ENCODE peak calls at places on chromosomes 11 and 22, in four cellular contexts. Y is mucosa of gallbladder, W is keratinocyte, I is GM12865. F is an unnamed sample.

GRCh38 chr22:42711895-42712837 is 8.5 kb downstream of the A4GALT start:
- DNase-seq in W (peak; percentile 28), I (peak; percentile 65), Y (no peak), F (no peak)

GRCh38 chr22:50627452-50627913 is 469 bp downstream of the ARSA start:
- DNase-seq in I (peak; percentile 20), W (no peak), Y (no peak), F (no peak)

GRCh38 chr11:2675540-2675939 is 24.3 kb downstream of the KCNQ1OT1 start:
- DNase-seq in W (no peak), Y (no peak), I (no peak), F (peak; percentile 4)

GRCh38 chr11:112962854-112963367 is 1.7 kb downstream of the NCAM1 start:
- DNase-seq in W (no peak), I (no peak), Y (peak; percentile 24), F (peak; percentile 67)

GRCh38 chr22:26648011-26648497 is 9.3 kb upstream of the MIAT start:
- DNase-seq in Y (no peak), W (no peak), I (peak; percentile 24), F (no peak)

GRCh38 chr11:84685149-84685548 is 942.0 kb downstream of the DLG2 start:
- DNase-seq in W (no peak), I (no peak), Y (no peak), F (no peak)

GRCh38 chr22:31537019-31537535 is 40.7 kb downstream of the SFI1 start:
- DNase-seq in I (peak; percentile 89), Y (no peak), W (no peak), F (no peak)

GRCh38 chr22:22770280-22770871 is 117.2 kb upstream of the IGLL5 start:
- DNase-seq in Y (peak; percentile 60), W (no peak), I (peak; percentile 11), F (peak; percentile 60)

GRCh38 chr11:8777907-8778767 is 95.5 kb downstream of the RPL27A start:
- DNase-seq in W (no peak), I (peak; percentile 57), Y (no peak), F (peak; percentile 78)

GRCh38 chr11:85759915-85760314 is 51.0 kb downstream of the SYTL2 start:
- DNase-seq in I (no peak), W (peak; percentile 28), Y (no peak), F (no peak)

GRCh38 chr22:22884888-22885840 is 2.5 kb upstream of the IGLL5 start:
- DNase-seq in I (peak; percentile 93), Y (no peak), W (no peak), F (no peak)

GRCh38 chr22:50521710-50522109 is 3.7 kb downstream of the SCO2 start:
- DNase-seq in I (no peak), W (no peak), Y (no peak), F (no peak)

GRCh38 chr11:66183581-66184048 is 84.8 kb upstream of the RAB1B start:
- DNase-seq in Y (no peak), W (no peak), I (peak; percentile 43), F (no peak)

GRCh38 chr11:59754859-59755700 is at the start of gene STX3:
- DNase-seq in W (no peak), I (peak; percentile 46), Y (peak; percentile 76), F (peak; percentile 77)

GRCh38 chr11:115238802-115239201 is 265.4 kb downstream of the CADM1 start:
- DNase-seq in I (no peak), Y (no peak), W (no peak), F (no peak)

GRCh38 chr22:49966716-49967332 is 6.3 kb downstream of the PIM3 start:
- DNase-seq in Y (peak; percentile 23), W (no peak), I (no peak), F (peak; percentile 42)

GRCh38 chr22:39481054-39481453 is 21.0 kb upstream of the MIEF1 start:
- DNase-seq in I (no peak), W (no peak), Y (no peak), F (no peak)

GRCh38 chr11:90134420-90135003 is at the start of gene NAALAD2:
- DNase-seq in Y (no peak), I (peak; percentile 44), W (no peak), F (peak; percentile 87)

GRCh38 chr11:45366839-45367238 is 80.7 kb upstream of the SYT13 start:
- DNase-seq in I (no peak), Y (no peak), W (no peak), F (no peak)

GRCh38 chr11:128692750-128693578 is 908 bp upstream of the FLI1 start:
- DNase-seq in Y (no peak), W (no peak), I (peak; percentile 43), F (no peak)

GRCh38 chr22:21055880-21056319 is 10.2 kb downstream of the LRRC74B start:
- DNase-seq in I (no peak), W (no peak), Y (no peak), F (no peak)

GRCh38 chr22:37661160-37661924 is 2.8 kb downstream of the PDXP start:
- DNase-seq in Y (no peak), W (no peak), I (peak; percentile 50), F (peak; percentile 70)

GRCh38 chr11:113701491-113701890 is 4.6 kb downstream of the TMPRSS5 start:
- DNase-seq in I (no peak), W (no peak), Y (no peak), F (no peak)

GRCh38 chr22:27654536-27655445 is 146.8 kb downstream of the MN1 start:
- DNase-seq in W (no peak), Y (peak; percentile 80), I (no peak), F (no peak)

GRCh38 chr11:3956748-3957147 is 101.3 kb downstream of the STIM1 start:
- DNase-seq in W (no peak), Y (no peak), I (no peak), F (no peak)

GRCh38 chr11:71946144-71946571 is 17.3 kb downstream of the RNF121 start:
- DNase-seq in I (peak; percentile 23), Y (no peak), W (no peak), F (no peak)

GRCh38 chr11:125398475-125398874 is 97.6 kb downstream of the FEZ1 start:
- DNase-seq in Y (no peak), I (no peak), W (no peak), F (no peak)

GRCh38 chr11:28673687-28674431 is 565.7 kb downstream of the METTL15 start:
- DNase-seq in Y (no peak), W (peak; percentile 9), I (no peak), F (no peak)

GRCh38 chr22:39209756-39210155 is 35.0 kb downstream of the PDGFB start:
- DNase-seq in Y (no peak), I (no peak), W (no peak), F (no peak)

GRCh38 chr11:102802341-102802740 is 4.4 kb upstream of the MMP1 start:
- DNase-seq in Y (no peak), W (no peak), I (no peak), F (no peak)

GRCh38 chr22:38412435-38413084 is 42.4 kb downstream of the KCNJ4 start:
- DNase-seq in I (no peak), Y (no peak), W (no peak), F (peak; percentile 63)

GRCh38 chr11:31441296-31441695 is 68.1 kb downstream of the IMMP1L start:
- DNase-seq in I (no peak), W (no peak), Y (no peak), F (no peak)

GRCh38 chr11:16820324-16821092 is 82.1 kb downstream of the C11orf58 start:
- DNase-seq in I (peak; percentile 86), W (peak; percentile 42), Y (peak; percentile 80), F (peak; percentile 94)

GRCh38 chr11:70397336-70397982 is 870 bp upstream of the CTTN start:
- DNase-seq in Y (no peak), I (peak; percentile 55), W (no peak), F (peak; percentile 29)

F was measured in testis.